ENCODE peak calls at places on chromosomes 5 and 9, in eight cellular contexts. R, O, Z, M, V, Q, L and F are unnamed samples.

GRCh38 chr5:124401247-124402143 is 344.9 kb downstream of the ZNF608 start:
- DNase-seq in L (no peak), Z (no peak), M (no peak), O (no peak), R (no peak), V (no peak), Q (no peak), F (no peak)

GRCh38 chr5:131720714-131721113 is 76.1 kb downstream of the FNIP1 start:
- DNase-seq in L (no peak), Q (no peak), O (no peak), V (no peak), Z (no peak), R (peak), M (no peak), F (no peak)

GRCh38 chr9:137307255-137308101 is 5.4 kb upstream of the NRARP start:
- DNase-seq in L (no peak), M (no peak), Q (no peak), O (no peak), V (no peak), R (no peak), Z (no peak), F (peak)

GRCh38 chr5:82365744-82366228 is 87.6 kb upstream of the RPS23 start:
- DNase-seq in Z (no peak), Q (peak), L (no peak), R (peak), M (peak), O (no peak), V (peak), F (peak)

GRCh38 chr9:136671646-136672430 is 9.1 kb downstream of the EGFL7 start:
- DNase-seq in O (peak), V (peak), M (peak), R (no peak), Z (no peak), L (peak), Q (no peak), F (peak)

GRCh38 chr5:15480436-15480835 is 19.5 kb upstream of the FBXL7 start:
- DNase-seq in L (no peak), Q (no peak), V (no peak), O (no peak), M (no peak), R (no peak), Z (no peak), F (no peak)

GRCh38 chr5:75265731-75266130 is 29.1 kb upstream of the ANKRD31 start:
- DNase-seq in V (no peak), L (peak), O (no peak), R (peak), M (no peak), Q (peak), Z (no peak), F (peak)

GRCh38 chr5:14505310-14506140 is 76.1 kb upstream of the OTULINL start:
- DNase-seq in Z (no peak), Q (no peak), O (no peak), R (no peak), L (no peak), M (no peak), V (no peak), F (peak)

GRCh38 chr9:109705515-109705914 is 74.5 kb upstream of the PALM2AKAP2 start:
- DNase-seq in Q (peak), V (no peak), Z (no peak), L (no peak), R (peak), M (no peak), O (no peak), F (peak)